ENCODE peak calls at places on chromosomes 11 and 22, in nine cellular contexts. B is GM04504; R is T-helper 2 cell; C is mucosa of gallbladder; W is naive thymus-derived CD4-positive, alpha-beta T cell; Q is RPMI7951; Z is D341Med; T is activated gamma-delta T cell treated with Interleukin-2 at 50 U/mL for 16 hours; E is aorta. I is an unnamed sample.

GRCh38 chr22:28904211-28904808 is 20.9 kb downstream of the ZNRF3 start:
- DNase-seq in T (no peak), E (peak; percentile 12), W (no peak), B (no peak), Q (no peak), Z (no peak), R (no peak), C (no peak), I (no peak)

GRCh38 chr11:105206633-105207032 is 67.1 kb upstream of the CARD18 start:
- DNase-seq in T (no peak), E (no peak), Z (no peak), B (no peak), R (no peak), C (no peak), Q (no peak), W (no peak), I (no peak)

GRCh38 chr22:38267086-38267485 is 5.7 kb downstream of the TMEM184B start:
- DNase-seq in E (no peak), Z (no peak), R (peak; percentile 50), W (peak; percentile 87), B (no peak), Q (no peak), C (no peak), T (peak; percentile 43), I (no peak)

GRCh38 chr11:75815345-75815983 is 454 bp downstream of the UVRAG start:
- DNase-seq in T (peak; percentile 32), R (peak; percentile 48), Z (peak; percentile 70), B (no peak), C (no peak), Q (peak; percentile 31), E (no peak), W (peak; percentile 31), I (peak; percentile 83)

GRCh38 chr22:22513619-22514018 is 5.1 kb upstream of the ZNF280B start:
- DNase-seq in C (no peak), T (no peak), R (no peak), Q (no peak), E (no peak), Z (no peak), B (no peak), W (no peak), I (no peak)

GRCh38 chr22:28051091-28051786 is 132.2 kb upstream of the PITPNB start:
- DNase-seq in C (no peak), B (no peak), R (no peak), Z (no peak), E (no peak), Q (no peak), W (no peak), T (no peak), I (no peak)

GRCh38 chr11:19499999-19500398 is 212.6 kb upstream of the NAV2 start:
- DNase-seq in Q (peak; percentile 2), R (no peak), Z (no peak), B (peak; percentile 55), T (no peak), W (no peak), C (no peak), E (no peak), I (no peak)

GRCh38 chr11:100855466-100856067 is 168.5 kb downstream of the ARHGAP42 start:
- DNase-seq in W (no peak), Q (peak; percentile 55), B (no peak), E (no peak), R (no peak), C (no peak), Z (no peak), T (no peak), I (no peak)

GRCh38 chr11:33980896-33981295 is 70.6 kb upstream of the CAPRIN1 start:
- DNase-seq in C (no peak), Z (no peak), R (no peak), Q (no peak), T (no peak), W (no peak), E (no peak), B (no peak), I (no peak)

GRCh38 chr11:3189193-3189843 is 24.2 kb upstream of the OSBPL5 start:
- DNase-seq in Q (no peak), E (no peak), W (no peak), Z (peak; percentile 24), C (no peak), R (no peak), T (no peak), B (no peak), I (peak; percentile 57)

GRCh38 chr11:60935676-60936442 is 11.6 kb downstream of the TMEM132A start:
- DNase-seq in T (no peak), C (no peak), W (no peak), B (no peak), E (peak; percentile 65), Z (no peak), R (no peak), Q (no peak), I (no peak)

GRCh38 chr11:128853556-128853955 is 13.5 kb downstream of the KCNJ1 start:
- DNase-seq in Q (no peak), C (no peak), R (no peak), B (no peak), W (no peak), Z (no peak), T (no peak), E (no peak), I (peak; percentile 33)

I was measured in sigmoid colon.